ENCODE peak calls at places on chromosomes 4 and X, in ten cellular contexts. X is Caki2, P is SK-MEL-5, Y is T-helper 1 cell, B is neuronal stem cell, L is AG08396, A is NCI-H524, E is GM04503, H is GF-D8, W is right cardiac atrium. C is an unnamed sample.

GRCh38 chr4:1403591-1404572 is 2.4 kb downstream of the NKX1-1 start:
- DNase-seq in X (no peak), P (no peak), Y (peak), B (no peak), L (peak), A (no peak), E (no peak), H (no peak), W (peak), C (no peak)

GRCh38 chr4:3449574-3450534 is 8.1 kb downstream of the HGFAC start:
- DNase-seq in X (no peak), P (no peak), Y (no peak), B (no peak), L (no peak), A (peak), E (no peak), H (no peak), W (peak), C (no peak)

GRCh38 chrX:154365052-154365600 is 9.3 kb downstream of the FLNA start:
- DNase-seq in X (no peak), P (no peak), Y (no peak), B (no peak), L (no peak), A (no peak), E (no peak), H (no peak), W (no peak), C (no peak)

GRCh38 chr4:42656986-42657792 is at the start of gene ATP8A1:
- DNase-seq in X (peak), P (peak), Y (peak), B (peak), L (peak), A (peak), E (peak), H (peak), W (peak), C (peak)

GRCh38 chrX:7889680-7890079 is 37.5 kb downstream of the PNPLA4 start:
- DNase-seq in X (no peak), P (no peak), Y (no peak), B (no peak), L (no peak), A (no peak), E (no peak), H (no peak), W (no peak), C (no peak)

GRCh38 chrX:153348421-153348820 is 14.5 kb downstream of the ZNF275 start:
- DNase-seq in X (no peak), P (no peak), Y (no peak), B (no peak), L (no peak), A (no peak), E (no peak), H (no peak), W (no peak), C (no peak)

GRCh38 chr4:1628892-1629703 is 55.0 kb downstream of the FAM53A start:
- DNase-seq in X (peak), P (peak), Y (peak), B (peak), L (peak), A (peak), E (no peak), H (no peak), W (peak), C (peak)

GRCh38 chr4:42519803-42520417 is 122.6 kb downstream of the SHISA3 start:
- DNase-seq in X (peak), P (peak), Y (peak), B (peak), L (peak), A (peak), E (no peak), H (peak), W (no peak), C (no peak)

GRCh38 chr4:128463006-128463405 is 175.4 kb upstream of the PGRMC2 start:
- DNase-seq in X (no peak), P (no peak), Y (no peak), B (no peak), L (no peak), A (no peak), E (no peak), H (no peak), W (no peak), C (no peak)

C was measured in lung.